ENCODE peak calls at places on chromosomes 11 and 22, in eight cellular contexts. D is uterus, M is GM23338, J is cardiac muscle cell, Y is left ventricle myocardium inferior, X is PC-3, I is RWPE2, Z is IMR-90. E is an unnamed sample. For H3K27me3 and H3K36me3, the result is how much of the 10 kb centered on the place peaks cover.

GRCh38 chr22:41478891-41479521 is 10.1 kb downstream of the ACO2 start:
- DNase-seq in Z (peak), D (no peak), Y (no peak), M (no peak), I (no peak), X (no peak), J (peak), E (no peak)

GRCh38 chr11:133713406-133713805 is 131.9 kb downstream of the SPATA19 start:
- DNase-seq in Y (no peak), D (no peak), J (no peak), Z (no peak), I (no peak), X (no peak), M (no peak), E (no peak)

GRCh38 chr11:119782673-119783072 is 53.7 kb upstream of the NECTIN1 start:
- DNase-seq in M (no peak), Y (no peak), D (peak), X (no peak), J (no peak), I (no peak), Z (peak), E (no peak)

GRCh38 chr11:20854214-20854613 is 184.8 kb downstream of the NELL1 start:
- DNase-seq in J (no peak), Z (no peak), X (no peak), D (no peak), Y (no peak), I (no peak), M (peak), E (no peak)

GRCh38 chr11:77278595-77279506 is 22.6 kb downstream of the GDPD4 start:
- DNase-seq in J (no peak), I (no peak), X (peak), Z (peak), M (no peak), Y (no peak), D (no peak), E (no peak)

GRCh38 chr11:86592047-86592564 is 80.3 kb downstream of the ME3 start:
- DNase-seq in Z (peak), M (no peak), Y (no peak), J (no peak), X (peak), D (no peak), I (no peak), E (no peak)

GRCh38 chr11:106399075-106399500 is 321.6 kb downstream of the AASDHPPT start:
- DNase-seq in Z (peak), Y (no peak), I (peak), X (peak), M (no peak), J (peak), D (peak), E (peak)

GRCh38 chr11:132595711-132596111 is 936.6 kb downstream of the OPCML start:
- DNase-seq in Z (peak), Y (no peak), J (peak), X (no peak), I (no peak), D (no peak), M (no peak), E (no peak)

GRCh38 chr11:103656382-103656781 is 380.1 kb upstream of the DDI1 start:
- DNase-seq in Y (no peak), X (no peak), D (no peak), I (no peak), M (no peak), Z (no peak), J (no peak), E (no peak)

GRCh38 chr22:42356547-42356946 is 75.7 kb downstream of the NFAM1 start:
- DNase-seq in J (no peak), I (no peak), M (no peak), X (no peak), Y (no peak), D (no peak), Z (no peak), E (no peak)

GRCh38 chr11:80698646-80699045 is 1257.8 kb upstream of the TENM4 start:
- DNase-seq in Y (no peak), X (peak), D (no peak), Z (no peak), I (no peak), J (no peak), M (no peak), E (no peak)

GRCh38 chr11:115297330-115297729 is 206.9 kb downstream of the CADM1 start:
- DNase-seq in I (no peak), X (no peak), M (no peak), D (no peak), Z (no peak), Y (no peak), J (no peak), E (no peak)

GRCh38 chr22:23682827-23683355 is 7.9 kb upstream of the RGL4 start:
- DNase-seq in M (peak), D (no peak), Y (no peak), J (no peak), X (no peak), I (no peak), Z (no peak), E (no peak)

GRCh38 chr11:68099474-68100405 is 21.4 kb downstream of the CHKA start:
- DNase-seq in J (peak), Z (no peak), Y (no peak), I (no peak), D (peak), M (peak), X (peak), E (peak)

GRCh38 chr11:10114593-10115404 is 179.2 kb downstream of the SBF2 start:
- DNase-seq in D (no peak), J (no peak), Y (no peak), Z (no peak), I (no peak), X (no peak), M (no peak), E (no peak)

GRCh38 chr11:132496341-132496740 is 1036.0 kb downstream of the OPCML start:
- DNase-seq in X (no peak), D (no peak), Z (no peak), M (no peak), I (no peak), J (peak), Y (no peak), E (no peak)

GRCh38 chr11:60396790-60397189 is 531 bp downstream of the MS4A14 start:
- DNase-seq in J (no peak), X (no peak), D (no peak), I (no peak), Z (no peak), M (no peak), Y (no peak), E (no peak)

GRCh38 chr11:61960532-61960931 is 6.9 kb downstream of the FTH1 start:
- DNase-seq in Y (no peak), X (no peak), Z (no peak), M (no peak), J (no peak), I (no peak), D (no peak), E (peak)

GRCh38 chr11:31995031-31995430 is 95.8 kb upstream of the RCN1 start:
- DNase-seq in D (no peak), I (no peak), J (no peak), Z (no peak), X (no peak), M (no peak), Y (no peak), E (no peak)

GRCh38 chr22:38214248-38215056 is 12.7 kb downstream of the MAFF start:
- DNase-seq in Y (peak), M (peak), I (no peak), Z (peak), X (no peak), D (peak), J (peak), E (peak)

GRCh38 chr11:406796-407650 is 7.8 kb downstream of the SIGIRR start:
- DNase-seq in Z (peak), M (peak), I (peak), D (peak), J (peak), X (peak), Y (peak), E (no peak)

GRCh38 chr11:132365650-132366049 is 995.2 kb downstream of the NTM start:
- DNase-seq in D (no peak), I (no peak), J (no peak), X (no peak), Z (no peak), Y (no peak), M (no peak), E (no peak)

GRCh38 chr11:1547467-1548098 is 24.5 kb downstream of the DUSP8 start:
- DNase-seq in D (no peak), X (no peak), Y (no peak), I (no peak), M (no peak), J (no peak), Z (no peak), E (peak)

GRCh38 chr11:26227311-26227710 is 104.6 kb upstream of the ANO3 start:
- DNase-seq in M (peak), I (no peak), J (peak), X (peak), Z (peak), Y (no peak), D (no peak), E (no peak)
- TF ChIP-seq CTCF in M (peak), I (peak), J (peak), X (peak), Z (peak), Y (peak), D (peak), E (peak)

DNA sequence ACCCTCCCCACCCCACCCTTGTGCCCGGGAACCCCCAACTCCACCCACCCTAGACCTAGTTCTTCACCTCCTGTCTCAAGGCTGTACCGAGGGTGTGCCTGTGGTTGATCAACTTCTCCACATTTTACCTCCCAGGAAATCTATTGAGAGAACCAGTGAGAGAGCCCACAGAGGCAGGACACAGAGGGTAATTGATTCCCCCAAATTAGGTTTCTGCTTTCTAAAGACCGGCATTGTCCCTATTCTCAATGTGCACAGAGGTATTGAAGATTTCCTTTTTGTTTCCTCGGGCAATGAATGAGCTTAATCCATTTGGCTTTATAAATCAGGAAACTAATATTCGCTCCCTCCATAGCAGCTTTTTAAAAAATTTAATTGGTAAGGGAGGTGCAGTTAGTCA is 6.0 kb upstream of the LMO1 start:
- DNase-seq in I (no peak), J (no peak), D (peak), Z (no peak), X (no peak), Y (no peak), M (no peak), E (no peak)
- H3K27me3 ChIP-seq in I (half or more), J (half or more), D (under half), Z (half or more), X (under half), Y (half or more), M (half or more), E (under half)

GRCh38 chr11:64255135-64256128 is 4.1 kb downstream of the PLCB3 start:
- DNase-seq in J (no peak), M (no peak), D (no peak), Z (no peak), Y (no peak), I (no peak), X (no peak), E (no peak)
- H3K36me3 ChIP-seq in J (under half), M (under half), D (under half), Z (under half), Y (half or more), I (half or more), X (under half), E (under half)

GRCh38 chr11:109040303-109040702 is 375.4 kb downstream of the DDX10 start:
- DNase-seq in Y (no peak), X (peak), J (no peak), I (no peak), Z (no peak), M (peak), D (no peak), E (no peak)

GRCh38 chr11:109036011-109036410 is 371.1 kb downstream of the DDX10 start:
- DNase-seq in X (no peak), J (no peak), Y (no peak), M (peak), D (no peak), I (no peak), Z (no peak), E (no peak)

GRCh38 chr11:109039611-109040010 is 374.7 kb downstream of the DDX10 start:
- DNase-seq in J (no peak), I (no peak), D (no peak), Y (no peak), Z (no peak), X (no peak), M (no peak), E (no peak)

GRCh38 chr11:109035261-109035660 is 370.4 kb downstream of the DDX10 start:
- DNase-seq in I (no peak), D (no peak), J (no peak), X (no peak), Y (no peak), Z (no peak), M (no peak), E (no peak)

DNA sequence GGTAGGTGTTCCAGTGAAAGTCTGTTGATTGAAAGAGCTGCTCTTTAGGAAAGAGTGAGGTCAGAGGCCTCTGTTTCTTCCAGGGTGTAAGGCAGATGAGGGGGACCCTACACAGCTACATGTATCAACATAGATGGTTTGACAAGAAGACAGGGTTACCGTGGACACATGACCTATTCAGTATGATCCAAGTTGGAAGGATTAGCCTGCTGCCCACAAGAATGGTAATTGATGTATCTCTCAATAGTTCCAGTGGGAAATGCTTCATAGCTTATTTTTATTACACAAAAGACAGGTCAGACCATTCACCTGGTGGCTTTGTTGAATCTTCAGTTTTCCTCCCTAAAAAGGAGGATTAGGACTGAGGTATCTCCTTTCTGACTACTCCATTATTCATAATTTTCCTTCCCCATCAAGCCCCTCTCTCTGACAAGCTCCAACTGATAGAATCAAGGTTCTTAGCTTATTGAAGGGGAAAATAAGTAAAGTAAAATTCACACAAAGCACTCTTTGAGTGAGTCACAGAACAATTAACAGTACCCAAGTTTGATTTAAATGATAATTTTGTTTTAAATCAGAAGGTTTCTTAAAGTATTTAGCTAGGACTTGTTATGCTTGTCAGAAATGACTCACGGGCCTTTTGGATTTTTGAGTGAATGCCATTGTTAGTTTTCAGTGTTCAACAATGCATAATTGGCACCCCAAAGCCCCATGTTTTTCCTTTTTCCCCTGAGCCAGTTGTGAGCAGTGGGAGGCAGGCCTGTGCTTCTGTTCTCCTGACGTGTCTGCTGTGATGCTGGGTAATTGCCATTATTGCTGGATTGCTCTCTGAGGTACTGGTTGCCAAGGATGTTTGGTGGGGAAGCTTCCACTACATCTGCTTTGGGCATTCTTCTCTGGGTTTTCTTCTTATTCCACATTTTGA is 373.2 kb downstream of the DDX10 start:
- DNase-seq in M (no peak), I (no peak), Y (no peak), X (peak), J (peak), Z (peak), D (no peak), E (no peak)
- TF ChIP-seq CTCF in M (no peak), I (no peak), Y (no peak), X (no peak), J (peak), Z (no peak), D (no peak), E (no peak)